ENCODE peak calls at places on chromosomes 11 and 22, in four cellular contexts. F is colonic mucosa, T is OCI-M1, V is T-helper 17 cell. S is an unnamed sample.
A peak's percentile ranks its signal among the peaks of the same experiment; 100 is the strongest.

GRCh38 chr22:25566812-25567211 is 2.3 kb downstream of the GRK3 start:
- DNase-seq in T (peak; percentile 96), V (no peak), F (no peak), S (no peak)

GRCh38 chr11:96013459-96014213 is 89.7 kb upstream of the MTMR2 start:
- DNase-seq in T (no peak), F (no peak), V (no peak), S (no peak)

GRCh38 chr11:45097721-45098493 is 48.5 kb upstream of the PRDM11 start:
- DNase-seq in T (peak; percentile 81), V (no peak), F (peak; percentile 64), S (no peak)

GRCh38 chr22:39277135-39277607 is 32.4 kb upstream of the PDGFB start:
- DNase-seq in F (no peak), V (no peak), T (no peak), S (no peak)

GRCh38 chr11:120068114-120068573 is 69.8 kb downstream of the TRIM29 start:
- DNase-seq in T (peak; percentile 58), F (no peak), V (no peak), S (no peak)

GRCh38 chr22:46373166-46373565 is 37.7 kb downstream of the TRMU start:
- DNase-seq in T (no peak), F (peak; percentile 74), V (no peak), S (peak; percentile 43)

GRCh38 chr11:45390407-45390806 is 104.3 kb upstream of the SYT13 start:
- DNase-seq in V (no peak), F (no peak), T (no peak), S (no peak)

GRCh38 chr11:83508804-83509203 is 222.6 kb upstream of the CCDC90B start:
- DNase-seq in V (no peak), F (no peak), T (no peak), S (peak; percentile 27)

GRCh38 chr11:122808494-122808893 is 29.8 kb upstream of the CRTAM start:
- DNase-seq in T (peak; percentile 48), F (no peak), V (no peak), S (peak; percentile 33)

S was measured in upper lobe of left lung.